ENCODE peak calls at places on chromosomes 12 and 14, in eight cellular contexts. U, O, A, V, P, R, G and Q are unnamed samples.

GRCh38 chr12:124849382-124849781 is 14.3 kb downstream of the SCARB1 start:
- ATAC-seq in A (no peak), O (no peak), U (no peak), R (no peak), G (no peak), P (no peak), V (no peak), Q (no peak)

GRCh38 chr12:132477009-132477702 is 12.8 kb upstream of the FBRSL1 start:
- ATAC-seq in G (peak), O (no peak), R (peak), P (no peak), A (peak), U (peak), V (peak), Q (no peak)

GRCh38 chr14:94102768-94103482 is 7.6 kb upstream of the IFI27 start:
- ATAC-seq in O (no peak), G (no peak), U (no peak), V (no peak), A (no peak), R (no peak), P (no peak), Q (no peak)

GRCh38 chr12:24724765-24725307 is 224.1 kb downstream of the BCAT1 start:
- ATAC-seq in G (peak), P (no peak), R (no peak), V (no peak), A (no peak), U (peak), O (no peak), Q (peak)

GRCh38 chr14:94139421-94139820 is 10.0 kb upstream of the IFI27L2 start:
- ATAC-seq in P (no peak), U (no peak), O (no peak), R (no peak), A (no peak), V (no peak), G (no peak), Q (no peak)

GRCh38 chr12:32419520-32419960 is 20.2 kb downstream of the FGD4 start:
- ATAC-seq in R (no peak), A (no peak), V (peak), P (peak), O (no peak), G (no peak), U (peak), Q (no peak)

GRCh38 chr12:74624206-74624605 is 86.6 kb downstream of the ATXN7L3B start:
- ATAC-seq in P (no peak), V (no peak), R (no peak), U (no peak), O (no peak), A (no peak), G (no peak), Q (no peak)

GRCh38 chr14:32226051-32226450 is 23.0 kb upstream of the RNU6-8 start:
- ATAC-seq in O (no peak), U (no peak), R (no peak), A (no peak), P (no peak), V (no peak), G (no peak), Q (no peak)

GRCh38 chr14:33765251-33765650 is 185.6 kb downstream of the EGLN3 start:
- ATAC-seq in R (no peak), V (no peak), G (no peak), U (no peak), P (peak), O (no peak), A (no peak), Q (no peak)

GRCh38 chr14:44372807-44373497 is 134.1 kb downstream of the FSCB start:
- ATAC-seq in U (no peak), V (no peak), A (no peak), P (no peak), R (no peak), O (no peak), G (no peak), Q (no peak)

GRCh38 chr14:73740921-73741326 is 26.7 kb upstream of the PNMA1 start:
- ATAC-seq in G (no peak), P (peak), O (peak), A (no peak), R (no peak), V (peak), U (no peak), Q (no peak)

GRCh38 chr14:101121399-101122113 is 218.0 kb upstream of the RTL1 start:
- ATAC-seq in O (no peak), P (no peak), A (no peak), R (no peak), V (no peak), U (no peak), G (no peak), Q (no peak)

GRCh38 chr12:25051583-25052190 is 102.8 kb upstream of the BCAT1 start:
- ATAC-seq in R (peak), G (peak), A (peak), U (peak), O (no peak), P (peak), V (peak), Q (peak)

GRCh38 chr12:15978431-15978950 is 67.4 kb downstream of the DERA start:
- ATAC-seq in P (peak), V (peak), G (no peak), O (no peak), R (no peak), U (no peak), A (no peak), Q (no peak)

GRCh38 chr14:35878272-35879140 is 52.4 kb downstream of the BRMS1L start:
- ATAC-seq in P (peak), O (peak), V (peak), U (no peak), R (no peak), A (no peak), G (no peak), Q (no peak)

GRCh38 chr12:98332626-98333025 is 182.8 kb upstream of the TMPO start:
- ATAC-seq in P (no peak), R (no peak), V (no peak), O (no peak), A (no peak), G (no peak), U (no peak), Q (no peak)

GRCh38 chr14:77573964-77574363 is 42.5 kb downstream of the SPTLC2 start:
- ATAC-seq in V (no peak), O (no peak), P (no peak), R (no peak), A (no peak), U (no peak), G (no peak), Q (no peak)

GRCh38 chr14:54769955-54770863 is 132.4 kb downstream of the GCH1 start:
- ATAC-seq in A (no peak), O (no peak), V (peak), P (peak), R (no peak), G (no peak), U (no peak), Q (no peak)

GRCh38 chr14:87131879-87132278 is 861.1 kb downstream of the GALC start:
- ATAC-seq in R (no peak), P (no peak), U (no peak), A (no peak), V (no peak), G (no peak), O (peak), Q (no peak)

GRCh38 chr12:4564819-4565218 is 2.8 kb downstream of the DYRK4 start:
- ATAC-seq in V (no peak), P (no peak), U (no peak), R (no peak), O (no peak), A (no peak), G (no peak), Q (no peak)

GRCh38 chr14:79162833-79163232 is 992.7 kb downstream of the NRXN3 start:
- ATAC-seq in R (no peak), V (no peak), G (no peak), U (no peak), O (no peak), A (no peak), P (no peak), Q (no peak)

GRCh38 chr14:72237722-72238666 is 305.8 kb downstream of the RGS6 start:
- ATAC-seq in A (no peak), V (no peak), R (no peak), O (no peak), U (no peak), P (no peak), G (no peak), Q (no peak)

GRCh38 chr14:36214476-36215216 is 38.1 kb upstream of the PTCSC3 start:
- ATAC-seq in P (no peak), O (no peak), A (no peak), U (no peak), G (no peak), V (no peak), R (no peak), Q (no peak)

GRCh38 chr14:28629328-28630004 is 137.1 kb upstream of the FOXG1 start:
- ATAC-seq in R (no peak), U (no peak), G (no peak), V (no peak), O (no peak), A (no peak), P (no peak), Q (no peak)

GRCh38 chr14:69287096-69287991 is 27.4 kb downstream of the GALNT16 start:
- ATAC-seq in U (no peak), V (peak), A (no peak), P (peak), R (no peak), O (peak), G (no peak), Q (no peak)

GRCh38 chr14:68987653-68988036 is 8.5 kb upstream of the ACTN1 start:
- ATAC-seq in P (no peak), R (no peak), O (no peak), A (no peak), V (no peak), G (no peak), U (no peak), Q (no peak)

GRCh38 chr12:6626654-6627283 is 9.0 kb downstream of the LPAR5 start:
- ATAC-seq in P (no peak), U (peak), A (peak), O (no peak), G (peak), R (no peak), V (no peak), Q (peak)

GRCh38 chr12:121578230-121579189 is 2.3 kb downstream of the KDM2B start:
- ATAC-seq in P (peak), V (peak), U (no peak), A (peak), O (peak), R (peak), G (no peak), Q (no peak)

GRCh38 chr12:87943666-87944065 is 85.5 kb downstream of the C12orf50 start:
- ATAC-seq in U (no peak), V (no peak), A (no peak), R (no peak), P (no peak), G (no peak), O (no peak), Q (no peak)

GRCh38 chr12:13234045-13234641 is 37.6 kb downstream of the EMP1 start:
- ATAC-seq in R (no peak), A (peak), P (peak), G (peak), O (no peak), U (peak), V (peak), Q (peak)